ENCODE peak calls at places on chromosomes 13 and 19, in six cellular contexts. F is tibial nerve, H is K562, B is H1, M is upper lobe of left lung, X is ovary. D is an unnamed sample. For H3K4me1, the result is how much of the 10 kb centered on the place peaks cover.

GRCh38 chr19:40266912-40267600 is 18.1 kb downstream of the AKT2 start:
- DNase-seq in B (no peak), H (no peak), M (peak), F (no peak), X (no peak), D (no peak)

GRCh38 chr19:34345934-34346333 is 19.1 kb upstream of the GPI start:
- DNase-seq in M (peak), X (peak), B (peak), F (no peak), H (peak), D (peak)

GRCh38 chr13:98542568-98543379 is 34.1 kb downstream of the STK24 start:
- DNase-seq in B (no peak), H (no peak), F (no peak), X (no peak), M (no peak), D (no peak)

GRCh38 chr19:23762884-23763711 is 4.4 kb upstream of the ZNF681 start:
- DNase-seq in M (peak), B (peak), H (peak), X (peak), F (peak), D (peak)

GRCh38 chr19:18700501-18701249 is 17.2 kb downstream of the CRTC1 start:
- DNase-seq in B (no peak), M (peak), H (peak), X (peak), F (peak), D (peak)

GRCh38 chr13:100069278-100069677 is 19.6 kb upstream of the PCCA start:
- DNase-seq in H (no peak), M (no peak), X (no peak), F (no peak), B (no peak), D (no peak)

GRCh38 chr13:94996445-94996844 is 284.1 kb upstream of the SOX21 start:
- DNase-seq in B (no peak), H (no peak), M (no peak), X (no peak), F (no peak), D (no peak)

GRCh38 chr13:30551194-30551593 is 66.5 kb upstream of the USPL1 start:
- DNase-seq in X (no peak), M (no peak), B (no peak), H (no peak), F (no peak), D (no peak)

GRCh38 chr13:37074703-37075102 is 15.2 kb upstream of the SUPT20H start:
- DNase-seq in F (no peak), M (no peak), B (no peak), H (no peak), X (no peak), D (no peak)

GRCh38 chr19:29308977-29309520 is 96.1 kb upstream of the UQCRFS1 start:
- DNase-seq in B (no peak), M (no peak), F (no peak), X (no peak), H (no peak), D (no peak)

GRCh38 chr13:95485045-95485517 is 67.4 kb upstream of the CLDN10 start:
- DNase-seq in B (no peak), M (no peak), F (no peak), H (peak), X (no peak), D (no peak)

GRCh38 chr19:47111081-47111589 is 2.4 kb downstream of the ZC3H4 start:
- DNase-seq in M (peak), B (no peak), F (no peak), H (peak), X (peak), D (peak)

GRCh38 chr19:47107953-47108746 is 5.4 kb downstream of the ZC3H4 start:
- DNase-seq in M (no peak), B (no peak), X (no peak), H (peak), F (no peak), D (no peak)

GRCh38 chr19:47109177-47109540 is 4.4 kb downstream of the ZC3H4 start:
- DNase-seq in B (no peak), M (no peak), F (no peak), X (no peak), H (no peak), D (no peak)

GRCh38 chr19:47110521-47111080 is 3.0 kb downstream of the ZC3H4 start:
- DNase-seq in X (no peak), F (no peak), B (no peak), M (peak), H (peak), D (no peak)

GRCh38 chr19:47109541-47110375 is 3.8 kb downstream of the ZC3H4 start:
- DNase-seq in M (peak), X (no peak), F (no peak), H (peak), B (no peak), D (no peak)
- TF ChIP-seq POLR2A in M (peak), X (no peak), F (peak), H (peak), B (no peak), D (no peak)

GRCh38 chr19:48332351-48332661 is 7.0 kb downstream of the EMP3 start:
- DNase-seq in B (no peak), X (no peak), M (no peak), H (no peak), F (no peak), D (no peak)

GRCh38 chr19:48329167-48329891 is 4.0 kb downstream of the EMP3 start:
- DNase-seq in F (no peak), M (peak), B (no peak), H (peak), X (no peak), D (no peak)

GRCh38 chr19:48333467-48334384 is 8.4 kb downstream of the EMP3 start:
- DNase-seq in H (peak), M (peak), F (peak), X (peak), B (no peak), D (peak)

GRCh38 chr19:48330012-48330681 is 4.8 kb downstream of the EMP3 start:
- DNase-seq in H (no peak), F (peak), X (peak), M (peak), B (no peak), D (peak)

DNA sequence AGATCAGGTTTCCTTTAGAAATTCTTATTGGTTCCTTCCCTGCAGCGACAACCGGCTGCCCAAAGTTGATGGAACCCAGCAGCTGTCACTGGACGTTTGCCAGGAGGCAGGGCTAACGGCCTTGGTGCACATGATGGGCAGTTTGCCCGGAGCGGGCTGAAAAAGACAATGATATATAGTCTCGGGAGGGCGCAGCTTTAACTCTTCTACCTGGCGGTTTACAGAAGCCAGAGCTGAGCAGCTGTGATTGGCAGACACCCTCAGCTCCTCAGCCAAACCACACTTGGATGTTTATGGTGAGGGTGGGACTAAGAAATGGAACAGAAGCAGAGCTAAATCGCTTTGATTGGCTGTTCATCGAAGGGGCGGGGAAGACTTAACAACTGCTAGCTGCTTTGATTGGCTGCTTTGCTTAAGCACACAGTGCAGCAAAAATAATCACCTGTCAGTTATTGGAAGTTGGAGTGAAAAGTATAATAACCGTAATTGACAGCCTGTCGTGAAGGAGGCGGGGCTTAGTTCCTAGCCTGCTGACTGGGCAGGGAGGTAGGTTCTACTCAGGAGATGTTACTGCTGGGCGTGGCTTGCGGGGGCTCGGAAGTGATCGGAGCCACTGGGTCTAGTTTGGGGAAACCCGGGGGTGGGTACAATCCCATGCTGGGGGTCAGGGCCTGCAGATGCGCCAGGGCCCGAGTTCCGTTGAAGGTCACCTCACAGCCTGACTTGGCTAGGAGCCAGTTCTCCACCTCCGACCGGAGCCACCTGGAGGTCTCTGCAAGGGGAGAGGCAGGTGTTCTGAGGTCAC is 7.5 kb downstream of the EMP3 start:
- DNase-seq in X (peak), M (peak), B (no peak), F (peak), H (peak), D (peak)
- TF ChIP-seq EP300 in X (no peak), M (no peak), B (no peak), F (no peak), H (peak), D (no peak)

GRCh38 chr19:11137542-11138384 is 17.8 kb downstream of the SPC24 start:
- DNase-seq in B (no peak), X (peak), M (peak), H (peak), F (peak), D (peak)

GRCh38 chr19:11138659-11139526 is 16.7 kb downstream of the SPC24 start:
- DNase-seq in X (peak), B (no peak), F (peak), M (peak), H (peak), D (peak)

GRCh38 chr19:11141937-11142527 is 13.6 kb downstream of the SPC24 start:
- DNase-seq in X (peak), F (no peak), M (no peak), B (no peak), H (no peak), D (no peak)

GRCh38 chr19:11142528-11143171 is 12.9 kb downstream of the SPC24 start:
- DNase-seq in F (peak), M (peak), H (peak), B (no peak), X (peak), D (peak)

DNA sequence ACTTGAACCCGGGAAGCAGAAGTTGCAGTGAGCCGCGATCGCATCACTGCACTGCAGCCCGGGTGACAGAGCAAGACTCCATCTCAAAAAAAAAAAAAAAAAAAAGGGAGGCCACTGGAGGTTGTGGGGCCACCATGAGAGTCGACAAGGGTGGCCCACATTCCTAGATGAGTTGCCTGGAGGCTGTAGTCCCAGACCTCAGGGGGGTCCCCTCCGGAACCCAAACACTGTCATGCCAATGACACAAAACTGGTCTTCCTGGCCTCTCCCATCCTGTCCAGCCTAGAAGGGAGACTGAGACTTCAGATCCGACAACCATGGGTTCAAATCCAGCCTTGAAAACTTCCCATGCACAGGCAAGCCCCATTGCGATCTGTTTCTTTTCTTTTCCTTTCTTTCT is 14.7 kb downstream of the SPC24 start:
- DNase-seq in F (no peak), M (no peak), B (no peak), X (no peak), H (no peak), D (no peak)
- H3K4me1 ChIP-seq in F (under half), M (half or more), B (under half), X (under half), H (under half), D (half or more)

GRCh38 chr19:10403137-10404021 is at the start of gene CDC37:
- DNase-seq in X (peak), H (peak), F (peak), B (peak), M (peak), D (peak)
- TF ChIP-seq POLR2A in X (peak), H (peak), F (peak), B (no peak), M (peak), D (peak)

DNA sequence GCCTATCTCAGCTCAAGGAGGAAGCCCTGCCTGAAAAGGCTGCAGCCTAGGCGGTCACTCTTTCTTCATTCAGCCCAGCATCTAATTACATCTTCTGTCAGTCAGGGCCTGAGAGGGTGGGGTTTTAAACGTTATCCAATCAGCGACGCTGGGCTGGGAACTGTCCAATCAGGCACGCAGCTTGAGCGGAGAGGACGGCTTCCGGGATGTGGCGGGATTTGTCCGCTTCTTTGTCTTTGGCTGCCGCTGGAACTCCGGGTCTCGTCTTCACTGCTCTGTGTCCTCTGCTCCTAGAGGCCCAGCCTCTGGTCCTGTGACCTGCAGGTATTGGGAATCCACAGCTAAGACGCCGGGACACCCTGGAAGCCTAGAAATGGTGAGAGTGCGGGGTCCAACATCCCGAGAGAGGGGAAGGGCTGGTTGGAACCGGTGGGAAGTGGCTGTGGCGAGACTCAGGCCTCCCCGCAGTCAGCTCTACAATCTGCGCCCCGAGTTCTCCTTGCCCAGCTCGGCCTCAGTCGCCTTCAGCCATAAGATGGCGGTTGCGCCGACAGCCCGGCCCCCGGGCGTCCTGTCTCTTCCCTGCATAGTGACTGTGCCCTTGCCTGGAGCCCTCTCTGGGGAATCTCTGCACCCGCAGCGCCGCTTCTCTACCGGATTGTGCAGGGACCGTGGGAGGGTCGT is at the start of gene ZNF738:
- DNase-seq in F (peak), X (peak), H (peak), B (peak), M (peak), D (peak)
- TF ChIP-seq EP300 in F (no peak), X (no peak), H (no peak), B (no peak), M (no peak), D (no peak)

DNA sequence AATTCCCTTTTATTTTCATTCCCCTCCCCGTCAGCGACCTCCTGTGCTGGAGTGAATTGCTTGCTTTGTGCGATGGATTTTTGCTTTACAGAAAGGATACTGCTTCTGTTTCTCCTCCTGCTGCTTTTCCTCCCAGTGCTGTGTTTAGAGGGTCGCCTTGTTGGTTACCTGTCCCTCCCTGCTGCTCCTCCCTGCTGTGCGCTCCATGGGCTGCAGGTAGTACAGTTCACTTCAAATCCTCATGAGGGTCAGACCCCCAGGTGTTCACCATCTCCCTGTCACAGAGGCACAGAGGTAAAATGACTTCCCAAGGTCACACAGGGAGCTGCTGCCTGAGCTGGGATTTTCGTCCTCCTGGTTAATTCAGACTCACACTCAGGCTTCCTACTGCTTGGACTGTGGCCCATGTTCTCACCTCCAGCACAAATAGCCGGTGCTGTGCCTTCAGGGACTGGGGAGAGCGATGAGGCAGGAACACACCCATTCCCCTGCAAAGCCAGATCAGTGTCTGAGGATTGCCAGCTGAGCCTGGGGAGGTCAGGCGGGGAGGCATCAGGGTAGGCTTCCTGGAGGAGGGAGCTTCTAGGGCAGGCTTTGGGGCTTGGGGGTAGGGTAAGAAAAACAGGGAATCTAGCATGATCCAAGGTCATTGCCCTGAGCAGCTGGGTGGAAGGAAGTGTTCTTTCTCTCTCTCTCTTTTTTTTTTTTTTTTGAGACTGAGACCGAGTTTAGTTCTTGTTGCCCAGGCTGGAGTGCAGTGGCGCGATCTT is 14.4 kb downstream of the BICRA start:
- DNase-seq in M (no peak), X (no peak), B (no peak), F (no peak), H (no peak), D (no peak)
- H3K4me1 ChIP-seq in M (half or more), X (under half), B (under half), F (under half), H (under half), D (half or more)

D was measured in stomach.